ENCODE peak calls at places on chromosomes 1 and 21, in five cellular contexts. Z is uterus, O is ovary, U is OCI-LY7, P is right lobe of liver. F is an unnamed sample.
A peak's percentile ranks its signal among the peaks of the same experiment; 100 is the strongest.

GRCh38 chr1:97630281-97630680 is 290.6 kb downstream of the DPYD start:
- DNase-seq in O (no peak), U (no peak), P (no peak), Z (no peak), F (no peak)

GRCh38 chr1:115337633-115338456 is at the start of gene NGF:
- DNase-seq in U (no peak), O (peak; percentile 77), Z (peak; percentile 80), P (no peak), F (peak; percentile 53)

GRCh38 chr1:185257947-185258203 is 59.2 kb downstream of the IVNS1ABP start:
- DNase-seq in O (no peak), U (no peak), Z (no peak), P (no peak), F (no peak)

GRCh38 chr1:45015683-45016082 is 3.6 kb downstream of the UROD start:
- DNase-seq in Z (no peak), P (no peak), U (no peak), O (no peak), F (no peak)

GRCh38 chr1:24415910-24416665 is 486 bp downstream of the NIPAL3 start:
- DNase-seq in P (no peak), U (no peak), Z (no peak), O (no peak), F (no peak)

GRCh38 chr1:164983023-164983650 is 373.4 kb downstream of the LMX1A start:
- DNase-seq in Z (no peak), U (no peak), P (no peak), O (no peak), F (no peak)

GRCh38 chr1:162384601-162385279 is 3.2 kb downstream of the C1orf226 start:
- DNase-seq in U (no peak), Z (no peak), O (no peak), P (no peak), F (no peak)

GRCh38 chr1:241838831-241839365 is 9.1 kb upstream of the EXO1 start:
- DNase-seq in P (no peak), Z (no peak), O (no peak), U (no peak), F (no peak)

GRCh38 chr1:156385534-156386031 is 16.6 kb downstream of the RHBG start:
- DNase-seq in U (peak; percentile 85), P (peak; percentile 48), Z (peak; percentile 47), O (peak; percentile 51), F (peak; percentile 72)

GRCh38 chr1:175757381-175758015 is 14.1 kb upstream of the TNR start:
- DNase-seq in Z (no peak), U (peak; percentile 63), O (no peak), P (peak; percentile 44), F (no peak)

GRCh38 chr1:24098907-24099637 is 12.9 kb downstream of the MYOM3 start:
- DNase-seq in U (no peak), O (no peak), Z (no peak), P (no peak), F (no peak)

GRCh38 chr1:14602131-14602530 is 3.6 kb downstream of the KAZN start:
- DNase-seq in Z (peak; percentile 48), U (no peak), P (no peak), O (peak; percentile 58), F (peak; percentile 39)

GRCh38 chr1:25906644-25907300 is 553 bp upstream of the STMN1 start:
- DNase-seq in P (no peak), Z (peak; percentile 33), O (no peak), U (no peak), F (no peak)

GRCh38 chr1:71046891-71047634 is 553 bp downstream of the PTGER3 start:
- DNase-seq in P (peak; percentile 25), Z (peak; percentile 42), O (no peak), U (no peak), F (peak; percentile 54)

GRCh38 chr1:221740941-221741363 is 937 bp downstream of the DUSP10 start:
- DNase-seq in P (no peak), Z (no peak), U (peak; percentile 1), O (peak; percentile 8), F (peak; percentile 34)

GRCh38 chr1:234730542-234731370 is 120.8 kb upstream of the IRF2BP2 start:
- DNase-seq in O (no peak), U (peak; percentile 65), Z (no peak), P (no peak), F (no peak)

GRCh38 chr1:29201595-29202051 is 19.9 kb upstream of the SRSF4 start:
- DNase-seq in U (no peak), Z (no peak), O (no peak), P (no peak), F (no peak)

GRCh38 chr1:23196627-23197328 is 20.5 kb downstream of the HTR1D start:
- DNase-seq in P (no peak), Z (no peak), O (no peak), U (no peak), F (no peak)

GRCh38 chr1:213976665-213977485 is 10.9 kb upstream of the PROX1 start:
- DNase-seq in U (no peak), P (no peak), O (no peak), Z (no peak), F (no peak)

GRCh38 chr1:43879414-43879813 is 54.2 kb upstream of the ARTN start:
- DNase-seq in O (no peak), Z (no peak), P (no peak), U (no peak), F (no peak)

GRCh38 chr1:28516518-28516956 is 10.7 kb downstream of the RCC1 start:
- DNase-seq in U (peak; percentile 18), P (no peak), O (no peak), Z (no peak), F (no peak)

GRCh38 chr1:24553931-24554330 is 2.0 kb upstream of the NCMAP start:
- DNase-seq in Z (no peak), P (no peak), O (no peak), U (no peak), F (no peak)

GRCh38 chr1:21156019-21156418 is 20.7 kb downstream of the EIF4G3 start:
- DNase-seq in O (no peak), P (no peak), Z (no peak), U (no peak), F (no peak)
- H3K4me1 ChIP-seq in O (peaks cover 1% of the 10 kb centered on the region), P (peaks cover 7% of the 10 kb centered on the region), Z (no peaks in the 10 kb centered on the region), U (no peaks in the 10 kb centered on the region), F (peaks cover 25% of the 10 kb centered on the region)

GRCh38 chr1:20402585-20403422 is 83.2 kb downstream of the CAMK2N1 start:
- DNase-seq in Z (no peak), U (no peak), O (no peak), P (no peak), F (no peak)
- H3K4me3 ChIP-seq in Z (no peak overlapping the region), U (peak overlapping the region; percentile 67), O (no peak overlapping the region), P (no peak overlapping the region), F (no peak overlapping the region)

GRCh38 chr21:34844033-34844923 is 175.5 kb downstream of the CLIC6 start:
- DNase-seq in O (no peak), P (peak; percentile 54), Z (no peak), U (no peak), F (peak; percentile 78)
- H3K27ac ChIP-seq in O (no peak overlapping the region), P (no peak overlapping the region), Z (no peak overlapping the region), U (no peak overlapping the region), F (peak overlapping the region; percentile 93)

GRCh38 chr1:40057310-40058030 is 16.9 kb downstream of the CAP1 start:
- DNase-seq in U (no peak), Z (no peak), O (no peak), P (no peak), F (no peak)

GRCh38 chr1:40058097-40058452 is 17.5 kb downstream of the CAP1 start:
- DNase-seq in U (no peak), O (no peak), Z (no peak), P (no peak), F (no peak)

GRCh38 chr1:40059292-40059959 is 18.9 kb downstream of the CAP1 start:
- DNase-seq in Z (no peak), U (peak; percentile 78), O (no peak), P (no peak), F (no peak)

GRCh38 chr1:40058453-40059291 is 18.1 kb downstream of the CAP1 start:
- DNase-seq in O (no peak), P (no peak), Z (no peak), U (no peak), F (no peak)

GRCh38 chr1:40056519-40057309 is 16.2 kb downstream of the CAP1 start:
- DNase-seq in O (no peak), P (no peak), Z (no peak), U (no peak), F (no peak)
- H3K4me1 ChIP-seq in O (peaks cover 4% of the 10 kb centered on the region), P (peaks cover 13% of the 10 kb centered on the region), Z (no peaks in the 10 kb centered on the region), U (peaks cover 56% of the 10 kb centered on the region), F (peaks cover 73% of the 10 kb centered on the region)

DNA sequence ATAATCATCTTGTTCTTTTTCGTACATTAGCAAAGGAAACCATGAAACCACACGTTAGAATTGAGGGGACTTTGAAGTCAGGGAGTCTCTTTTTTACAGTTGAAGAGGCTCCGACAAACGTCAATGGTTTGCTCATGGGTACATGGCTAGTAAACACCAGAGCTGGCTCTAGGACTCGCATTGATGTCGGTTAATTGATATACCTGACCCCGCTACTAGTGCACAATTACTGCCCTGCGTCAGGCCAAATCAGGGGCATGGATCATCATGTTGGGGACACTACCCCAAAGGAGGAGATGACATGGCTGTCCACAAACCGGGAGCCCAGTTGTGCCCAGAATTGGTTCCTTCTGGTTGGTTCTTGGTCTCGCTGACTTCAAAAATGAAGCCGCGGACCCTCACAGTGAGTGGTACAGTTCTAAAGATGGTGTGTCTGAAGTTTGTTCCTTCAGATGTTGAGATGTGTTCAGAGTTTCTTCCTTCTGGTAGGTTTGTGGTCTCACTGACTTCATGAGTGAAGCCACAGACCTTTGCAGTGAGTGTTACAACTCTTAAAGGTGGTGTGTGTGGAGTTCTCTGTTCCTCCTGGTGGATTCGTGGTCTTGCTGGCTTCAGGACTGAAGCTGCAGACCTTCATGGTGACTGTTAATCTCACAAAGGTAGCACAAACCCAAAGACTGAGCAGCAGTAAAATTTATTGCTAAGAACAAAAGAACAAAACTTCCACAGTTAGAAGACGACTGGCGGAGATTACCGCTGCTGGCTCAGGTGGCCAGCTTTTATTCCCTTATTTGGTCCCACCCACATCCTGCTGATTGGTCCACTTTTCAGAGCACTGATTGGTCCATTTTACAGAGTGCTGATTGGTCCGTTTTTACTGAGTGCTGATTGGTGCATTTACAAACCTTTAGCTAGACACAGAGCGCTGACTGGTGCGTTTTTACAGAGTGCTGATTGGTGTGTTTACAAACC is 126.9 kb upstream of the ERRFI1 start:
- DNase-seq in O (no peak), Z (no peak), P (no peak), U (no peak), F (no peak)
- H3K4me3 ChIP-seq in O (no peak overlapping the region), Z (no peak overlapping the region), P (no peak overlapping the region), U (no peak overlapping the region), F (no peak overlapping the region)

DNA sequence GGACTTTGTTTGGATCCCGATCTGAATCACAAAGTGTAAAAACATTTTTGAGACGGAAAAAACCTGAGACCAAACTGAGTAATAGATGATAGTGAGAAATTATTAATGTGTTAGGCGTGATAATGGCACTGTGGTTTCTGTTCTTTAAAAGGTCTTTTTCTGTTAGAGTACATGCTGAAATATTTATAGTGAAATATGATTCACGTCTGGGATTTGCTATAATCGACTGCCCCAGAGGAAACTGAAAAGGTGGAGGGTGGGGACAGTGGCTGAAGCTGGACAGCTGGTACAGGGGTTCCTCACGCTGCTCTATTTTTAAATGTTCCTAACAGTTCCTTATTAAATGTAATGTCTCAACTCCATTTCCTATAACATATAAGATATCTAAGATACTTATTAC is 11.2 kb downstream of the URB1 start:
- DNase-seq in U (no peak), P (no peak), O (no peak), Z (no peak), F (no peak)
- H3K27ac ChIP-seq in U (no peak overlapping the region), P (no peak overlapping the region), O (peak overlapping the region; percentile 42), Z (peak overlapping the region; percentile 92), F (no peak overlapping the region)

DNA sequence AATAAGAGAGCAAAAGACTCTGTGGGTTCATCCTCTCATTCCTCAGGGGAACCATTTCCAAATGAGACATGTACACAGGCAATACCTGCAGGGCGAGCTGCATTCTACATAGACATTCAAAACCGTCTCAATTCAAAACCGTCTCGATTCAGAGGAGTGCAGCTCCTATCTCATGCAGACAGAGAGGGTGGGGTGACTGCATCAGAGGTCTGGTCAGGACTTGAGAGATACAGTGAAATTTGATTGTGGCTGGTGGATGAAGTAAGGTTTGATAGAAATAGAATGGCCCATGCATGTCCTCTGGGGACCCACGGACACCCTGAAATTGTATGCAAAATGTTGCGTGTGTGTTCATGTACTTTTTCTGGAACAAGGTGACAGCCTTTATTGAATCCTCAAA is 27.3 kb downstream of the TEX35 start:
- DNase-seq in O (no peak), U (no peak), Z (no peak), P (no peak), F (no peak)
- H3K4me1 ChIP-seq in O (peaks cover 4% of the 10 kb centered on the region), U (peaks cover 21% of the 10 kb centered on the region), Z (no peaks in the 10 kb centered on the region), P (peaks cover 20% of the 10 kb centered on the region), F (peaks cover 16% of the 10 kb centered on the region)